ENCODE peak calls at places on chromosomes 7 and 10, in seven cellular contexts. T is IMR-90; Z is Right ventricle myocardium superior; J is aorta; I is EH; U is activated CD8-positive, alpha-beta memory T cell treated with anti-CD3 and anti-CD28 coated beads, Interleukin-2, amount 10 ng/mL, durations not matched to agents 7 days and 5 days; X is effector CD4-positive, alpha-beta T cell. L is an unnamed sample.

GRCh38 chr10:86757110-86757790 is 831 bp downstream of the BMPR1A start:
- DNase-seq in T (peak; percentile 65), Z (peak; percentile 59), J (peak; percentile 84), I (peak; percentile 71), U (peak; percentile 42), X (no peak), L (peak; percentile 68)

GRCh38 chr7:111090834-111091233 is at the start of gene LRRN3:
- DNase-seq in T (peak; percentile 61), Z (peak; percentile 57), J (peak; percentile 39), I (peak; percentile 75), U (peak; percentile 87), X (no peak), L (peak; percentile 57)

GRCh38 chr10:30368065-30368718 is 19.1 kb upstream of the MTPAP start:
- DNase-seq in T (no peak), Z (peak; percentile 58), J (no peak), I (peak; percentile 19), U (no peak), X (no peak), L (peak; percentile 53)

GRCh38 chr10:35508647-35509046 is 96.5 kb upstream of the GJD4 start:
- DNase-seq in T (no peak), Z (no peak), J (no peak), I (no peak), U (no peak), X (no peak), L (no peak)

GRCh38 chr7:31408120-31408729 is 67.7 kb upstream of the NEUROD6 start:
- DNase-seq in T (peak; percentile 2), Z (no peak), J (no peak), I (peak; percentile 23), U (no peak), X (no peak), L (peak; percentile 31)

GRCh38 chr10:74021248-74022055 is 23.5 kb downstream of the VCL start:
- DNase-seq in T (peak; percentile 91), Z (no peak), J (no peak), I (peak; percentile 85), U (no peak), X (no peak), L (peak; percentile 91)

GRCh38 chr7:95169678-95170077 is 154.7 kb downstream of the PON1 start:
- DNase-seq in T (no peak), Z (no peak), J (no peak), I (no peak), U (no peak), X (no peak), L (peak; percentile 15)

GRCh38 chr7:154699421-154699820 is 303.5 kb downstream of the PAXIP1 start:
- DNase-seq in T (no peak), Z (no peak), J (no peak), I (no peak), U (no peak), X (no peak), L (no peak)

GRCh38 chr10:74388801-74389200 is 237.8 kb downstream of the ADK start:
- DNase-seq in T (no peak), Z (no peak), J (no peak), I (no peak), U (no peak), X (no peak), L (no peak)

GRCh38 chr7:128381161-128381821 is 19.8 kb upstream of the PRRT4 start:
- DNase-seq in T (no peak), Z (peak; percentile 65), J (no peak), I (no peak), U (no peak), X (no peak), L (no peak)

GRCh38 chr7:94980418-94981142 is 73.2 kb downstream of the PPP1R9A start:
- DNase-seq in T (no peak), Z (no peak), J (no peak), I (no peak), U (no peak), X (no peak), L (peak; percentile 42)

GRCh38 chr7:96962221-96962620 is 43.1 kb upstream of the DLX6 start:
- DNase-seq in T (no peak), Z (no peak), J (no peak), I (peak; percentile 1), U (no peak), X (no peak), L (no peak)

GRCh38 chr10:8124436-8124835 is 69.9 kb downstream of the GATA3 start:
- DNase-seq in T (no peak), Z (no peak), J (no peak), I (no peak), U (no peak), X (no peak), L (no peak)

GRCh38 chr7:121797283-121798037 is 75.5 kb upstream of the PTPRZ1 start:
- DNase-seq in T (no peak), Z (no peak), J (no peak), I (no peak), U (no peak), X (no peak), L (peak; percentile 0)

GRCh38 chr10:102994551-102995295 is 76.6 kb downstream of the CNNM2 start:
- DNase-seq in T (no peak), Z (no peak), J (no peak), I (no peak), U (peak; percentile 49), X (no peak), L (no peak)

GRCh38 chr10:130764651-130765050 is 546.9 kb downstream of the TCERG1L start:
- DNase-seq in T (no peak), Z (no peak), J (peak; percentile 57), I (no peak), U (no peak), X (no peak), L (no peak)

GRCh38 chr7:50610521-50611277 is 45.5 kb upstream of the DDC start:
- DNase-seq in T (peak; percentile 37), Z (no peak), J (no peak), I (peak; percentile 72), U (peak; percentile 89), X (peak; percentile 38), L (peak; percentile 81)

GRCh38 chr7:122676466-122676865 is 22.5 kb downstream of the RNF133 start:
- DNase-seq in T (no peak), Z (no peak), J (no peak), I (no peak), U (no peak), X (no peak), L (no peak)

GRCh38 chr7:139682136-139683013 is 95.4 kb downstream of the HIPK2 start:
- DNase-seq in T (peak; percentile 92), Z (no peak), J (no peak), I (peak; percentile 94), U (peak; percentile 85), X (no peak), L (peak; percentile 54)

GRCh38 chr7:139658919-139659675 is 118.7 kb downstream of the HIPK2 start:
- DNase-seq in T (no peak), Z (no peak), J (no peak), I (no peak), U (no peak), X (no peak), L (no peak)

L was measured in fibroblast of pulmonary artery.